ENCODE peak calls at places on chromosomes 6 and 20, in five cellular contexts. M, Z, N, A and T are unnamed samples.

GRCh38 chr20:6702144-6702543 is 65.3 kb upstream of the BMP2 start:
- DNase-seq in M (no peak), Z (no peak), N (no peak), A (no peak), T (no peak)

GRCh38 chr6:148367418-148368024 is 24.9 kb downstream of the SASH1 start:
- DNase-seq in M (no peak), Z (peak), N (peak), A (no peak), T (no peak)

GRCh38 chr6:97626586-97627441 is 343.8 kb upstream of the MMS22L start:
- DNase-seq in M (no peak), Z (peak), N (no peak), A (peak), T (no peak)

GRCh38 chr20:62462976-62463592 is 12.7 kb downstream of the GATA5 start:
- DNase-seq in M (no peak), Z (no peak), N (no peak), A (no peak), T (no peak)

GRCh38 chr6:53144802-53145201 is 3.8 kb downstream of the GCM1 start:
- DNase-seq in M (no peak), Z (no peak), N (no peak), A (no peak), T (no peak)

GRCh38 chr20:48828734-48829460 is 1.1 kb upstream of the PREX1 start:
- DNase-seq in M (no peak), Z (no peak), N (no peak), A (no peak), T (no peak)

GRCh38 chr6:130515306-130515705 is 149.5 kb downstream of the TMEM200A start:
- DNase-seq in M (no peak), Z (no peak), N (no peak), A (no peak), T (no peak)

GRCh38 chr6:22766979-22767378 is 197.6 kb downstream of the HDGFL1 start:
- DNase-seq in M (peak), Z (no peak), N (no peak), A (no peak), T (no peak)

GRCh38 chr6:17986656-17987575 is 519 bp downstream of the KIF13A start:
- DNase-seq in M (peak), Z (peak), N (peak), A (no peak), T (peak)

GRCh38 chr20:44218441-44218840 is 7.9 kb upstream of the OSER1 start:
- DNase-seq in M (no peak), Z (no peak), N (no peak), A (no peak), T (no peak)

GRCh38 chr6:90187437-90188049 is 109.1 kb downstream of the BACH2 start:
- DNase-seq in M (no peak), Z (no peak), N (no peak), A (no peak), T (no peak)

GRCh38 chr6:40148882-40149573 is 214.8 kb upstream of the MOCS1 start:
- DNase-seq in M (peak), Z (no peak), N (no peak), A (no peak), T (no peak)

GRCh38 chr6:12717356-12717755 is 789 bp downstream of the PHACTR1 start:
- DNase-seq in M (no peak), Z (no peak), N (no peak), A (no peak), T (no peak)

GRCh38 chr6:56954389-56955170 is at the start of gene BEND6:
- DNase-seq in M (peak), Z (peak), N (no peak), A (peak), T (peak)

GRCh38 chr6:125790403-125791150 is at the start of gene NCOA7:
- DNase-seq in M (peak), Z (peak), N (peak), A (peak), T (peak)

GRCh38 chr20:46992640-46993035 is 98.0 kb downstream of the EYA2 start:
- DNase-seq in M (no peak), Z (no peak), N (no peak), A (no peak), T (no peak)

GRCh38 chr20:38040276-38040675 is 6.7 kb downstream of the RPRD1B start:
- DNase-seq in M (no peak), Z (no peak), N (no peak), A (no peak), T (no peak)

GRCh38 chr6:30670760-30671527 is 1.9 kb downstream of the DHX16 start:
- DNase-seq in M (no peak), Z (peak), N (no peak), A (no peak), T (no peak)
- TF ChIP-seq CTCF in M (peak), Z (peak), N (no peak), A (no peak), T (peak)

GRCh38 chr6:166627039-166627874 is at the start of gene RPS6KA2:
- DNase-seq in M (peak), Z (peak), N (peak), A (peak), T (peak)
- TF ChIP-seq CTCF in M (no peak), Z (no peak), N (no peak), A (peak), T (no peak)

GRCh38 chr6:167789358-167789757 is 37.4 kb upstream of the AFDN start:
- DNase-seq in M (no peak), Z (no peak), N (no peak), A (no peak), T (no peak)

GRCh38 chr6:167791780-167792478 is 34.8 kb upstream of the AFDN start:
- DNase-seq in M (no peak), Z (no peak), N (peak), A (no peak), T (no peak)

GRCh38 chr6:167788531-167788903 is 38.2 kb upstream of the AFDN start:
- DNase-seq in M (no peak), Z (no peak), N (no peak), A (no peak), T (no peak)

GRCh38 chr6:167793421-167793820 is 33.3 kb upstream of the AFDN start:
- DNase-seq in M (no peak), Z (no peak), N (no peak), A (no peak), T (no peak)

DNA sequence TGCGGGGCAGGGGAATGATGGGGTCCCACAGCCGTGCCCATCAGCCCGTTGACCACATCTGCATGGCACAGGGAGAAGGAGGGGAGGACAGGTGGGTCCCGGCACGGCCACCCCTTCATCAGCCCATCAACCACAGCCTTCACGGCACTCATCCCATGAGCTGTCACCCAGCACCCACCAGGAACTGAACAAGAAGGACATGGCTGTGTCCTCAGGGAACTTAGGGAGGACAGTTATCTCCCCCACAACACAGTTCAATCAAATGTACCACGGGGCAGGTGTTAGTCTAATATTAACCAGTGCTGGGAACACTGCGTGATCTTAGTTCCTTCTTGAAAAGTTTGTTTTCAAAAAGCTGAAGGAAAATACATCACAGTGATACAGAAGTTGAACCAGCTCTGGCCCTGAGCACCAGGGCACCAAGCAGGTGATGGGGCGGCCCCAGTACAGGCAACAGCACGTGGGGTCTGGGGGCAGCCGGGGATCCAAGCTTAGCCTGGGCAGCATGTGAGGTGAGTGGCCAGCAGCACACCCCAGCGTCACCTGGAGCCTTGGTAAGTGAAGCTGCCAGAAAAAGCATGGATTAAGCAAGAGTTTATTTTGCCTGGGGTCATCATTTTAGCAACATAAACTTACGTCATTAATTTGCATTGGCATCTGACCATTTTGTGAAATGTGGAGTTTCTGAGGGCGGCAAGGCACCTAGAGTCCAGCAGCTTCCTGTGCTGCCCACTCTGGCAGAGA is 35.5 kb upstream of the AFDN start:
- DNase-seq in M (no peak), Z (no peak), N (no peak), A (no peak), T (no peak)
- TF ChIP-seq CTCF in M (no peak), Z (no peak), N (no peak), A (no peak), T (no peak)

GRCh38 chr20:59645761-59646171 is 41.4 kb downstream of the PHACTR3 start:
- DNase-seq in M (no peak), Z (no peak), N (no peak), A (no peak), T (no peak)
- TF ChIP-seq CTCF in M (no peak), Z (no peak), N (no peak), A (no peak), T (no peak)

DNA sequence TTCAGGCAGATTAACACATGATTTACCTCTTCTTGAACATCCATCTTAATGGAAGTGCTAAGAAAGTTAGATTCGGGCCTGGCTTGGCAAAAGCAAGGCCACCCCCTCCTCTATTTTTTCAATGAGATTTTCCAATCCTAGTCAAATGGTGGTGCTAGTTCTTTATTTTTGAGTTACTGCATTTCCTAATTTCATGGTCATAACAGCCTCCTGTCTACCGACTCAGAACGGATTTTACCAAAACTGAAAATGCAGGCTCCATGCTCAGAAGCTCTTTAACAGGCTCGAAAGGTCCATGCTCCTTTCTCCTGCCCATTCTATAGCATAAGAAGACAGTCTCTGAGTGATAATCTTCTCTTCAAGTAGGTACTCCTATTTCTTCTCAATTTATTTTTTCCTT is 117.2 kb upstream of the ESR1 start:
- DNase-seq in M (peak), Z (peak), N (no peak), A (no peak), T (no peak)
- TF ChIP-seq CTCF in M (no peak), Z (peak), N (no peak), A (no peak), T (no peak)

DNA sequence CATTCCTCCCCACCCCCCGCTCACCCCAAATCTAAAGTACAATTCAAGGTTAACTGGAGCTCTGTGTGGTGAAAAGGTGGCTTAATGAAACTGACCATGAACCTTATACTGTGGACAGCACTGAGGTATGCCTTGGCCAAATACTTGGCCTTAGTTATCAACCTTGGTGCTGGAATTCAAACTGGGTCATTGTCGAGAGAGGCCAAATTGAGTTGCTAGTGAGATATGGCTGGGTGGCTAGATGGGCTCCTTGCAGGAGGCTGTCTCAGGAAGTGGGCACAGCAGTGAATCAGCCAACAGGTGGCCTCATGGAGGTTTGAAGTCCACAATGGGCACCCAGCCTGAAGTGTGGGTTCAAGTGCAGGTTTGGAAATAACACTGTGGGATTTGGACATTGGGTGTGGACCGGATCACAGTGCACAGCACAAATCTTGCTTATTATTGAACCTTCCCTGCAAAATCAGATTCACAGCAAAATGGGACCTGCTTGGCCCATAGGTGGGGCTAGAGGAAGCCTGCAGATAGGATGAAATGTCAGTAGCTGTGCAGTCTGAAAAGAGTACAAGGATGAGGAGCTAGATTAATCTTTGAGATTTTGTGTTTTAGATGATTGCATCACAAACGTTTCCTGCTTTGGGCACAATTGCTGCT is 5.6 kb upstream of the BTBD3 start:
- DNase-seq in M (no peak), Z (peak), N (no peak), A (no peak), T (no peak)
- TF ChIP-seq CTCF in M (no peak), Z (peak), N (no peak), A (peak), T (peak)

DNA sequence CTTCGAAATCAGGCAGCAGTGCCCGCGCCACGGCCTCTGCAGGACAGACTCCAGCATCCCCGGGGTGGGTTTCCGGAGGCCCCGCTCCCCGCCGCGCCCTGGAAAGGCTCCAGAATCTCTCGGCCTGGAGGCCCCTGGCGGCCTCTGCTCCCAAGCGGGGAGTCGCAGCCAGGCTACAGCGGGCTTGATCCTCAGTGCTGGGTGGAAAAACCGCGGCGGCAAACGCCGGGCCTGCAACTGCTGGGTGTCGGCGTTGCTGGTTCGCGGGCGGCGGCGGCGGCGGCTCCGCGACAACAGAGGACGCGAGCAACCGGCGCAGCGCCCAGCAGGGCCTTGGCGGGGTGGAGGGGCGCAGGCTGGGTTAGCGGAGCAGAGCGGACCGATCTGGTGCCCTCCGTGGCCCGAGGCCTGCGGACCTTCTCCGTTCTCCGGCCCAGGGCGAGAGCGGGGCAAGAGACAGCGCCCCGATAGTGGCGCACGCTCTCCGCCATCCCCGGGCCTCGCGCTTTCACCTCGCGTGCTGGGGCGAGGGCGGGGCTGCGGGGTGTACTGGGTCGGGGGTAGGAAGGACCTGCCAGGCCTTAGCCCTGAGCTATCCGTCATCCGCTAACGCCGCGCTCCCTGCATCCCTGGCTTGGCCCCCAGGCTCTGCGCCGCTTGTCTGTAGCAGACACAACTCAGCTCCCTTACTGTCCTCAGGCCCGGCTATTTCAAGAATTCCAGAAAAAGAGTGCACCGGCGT is 3.4 kb upstream of the ZNF292 start:
- DNase-seq in M (peak), Z (peak), N (peak), A (peak), T (peak)
- TF ChIP-seq CTCF in M (no peak), Z (no peak), N (no peak), A (no peak), T (no peak)

GRCh38 chr6:87274660-87275273 is 47.6 kb upstream of the SMIM8 start:
- DNase-seq in M (no peak), Z (peak), N (no peak), A (no peak), T (no peak)

GRCh38 chr6:87276624-87277023 is 45.8 kb upstream of the SMIM8 start:
- DNase-seq in M (no peak), Z (no peak), N (no peak), A (no peak), T (no peak)

GRCh38 chr6:87281426-87281825 is 41.0 kb upstream of the SMIM8 start:
- DNase-seq in M (no peak), Z (no peak), N (no peak), A (no peak), T (no peak)

GRCh38 chr6:87279051-87279595 is 43.3 kb upstream of the SMIM8 start:
- DNase-seq in M (no peak), Z (no peak), N (no peak), A (no peak), T (no peak)

GRCh38 chr6:87277123-87277522 is 45.3 kb upstream of the SMIM8 start:
- DNase-seq in M (peak), Z (peak), N (no peak), A (no peak), T (no peak)
- TF ChIP-seq CTCF in M (no peak), Z (peak), N (no peak), A (no peak), T (peak)

GRCh38 chr6:41607036-41607435 is 31.2 kb upstream of the MDFI start:
- DNase-seq in M (no peak), Z (no peak), N (no peak), A (no peak), T (no peak)

GRCh38 chr6:41602864-41603608 is 35.2 kb upstream of the MDFI start:
- DNase-seq in M (peak), Z (peak), N (peak), A (peak), T (peak)

GRCh38 chr6:41607736-41608135 is 30.5 kb upstream of the MDFI start:
- DNase-seq in M (no peak), Z (no peak), N (no peak), A (no peak), T (no peak)

GRCh38 chr6:41604006-41604405 is 34.3 kb upstream of the MDFI start:
- DNase-seq in M (no peak), Z (no peak), N (no peak), A (no peak), T (no peak)

DNA sequence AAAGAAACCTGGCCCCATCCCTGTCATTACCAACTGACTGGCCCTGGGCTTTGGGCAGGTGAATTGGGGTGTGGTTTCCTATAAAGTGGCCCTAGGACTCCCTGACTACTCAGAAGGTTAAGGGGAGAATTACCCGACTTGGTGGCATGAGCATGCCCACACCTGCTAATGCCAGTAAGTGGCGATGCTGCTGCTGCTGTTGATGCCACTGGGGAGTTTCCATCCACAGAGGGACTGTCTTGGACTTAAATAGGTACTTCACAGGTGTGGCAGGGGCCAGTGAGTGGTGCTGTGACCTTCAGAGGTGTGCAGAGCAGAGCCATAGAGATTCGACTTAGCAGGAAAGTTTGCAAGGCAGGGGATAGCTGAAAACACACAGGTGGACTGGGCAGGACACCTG is 32.6 kb upstream of the MDFI start:
- DNase-seq in M (no peak), Z (no peak), N (no peak), A (no peak), T (no peak)
- TF ChIP-seq CTCF in M (no peak), Z (no peak), N (no peak), A (no peak), T (no peak)

GRCh38 chr6:136290406-136291010 is 862 bp upstream of the BCLAF1 start:
- DNase-seq in M (peak), Z (peak), N (peak), A (no peak), T (no peak)

GRCh38 chr6:136289579-136290405 is at the start of gene BCLAF1:
- DNase-seq in M (peak), Z (peak), N (peak), A (peak), T (peak)

GRCh38 chr6:136289327-136289578 is 393 bp downstream of the BCLAF1 start:
- DNase-seq in M (peak), Z (peak), N (peak), A (peak), T (peak)

GRCh38 chr6:136284909-136285308 is 4.7 kb downstream of the BCLAF1 start:
- DNase-seq in M (no peak), Z (peak), N (no peak), A (no peak), T (no peak)

GRCh38 chr6:136288566-136289326 is 900 bp downstream of the BCLAF1 start:
- DNase-seq in M (peak), Z (peak), N (peak), A (peak), T (peak)
- TF ChIP-seq CTCF in M (no peak), Z (peak), N (peak), A (no peak), T (peak)